ENCODE peak calls at places on chromosomes 5 and 9, in ten cellular contexts. One of them, this sample, is unnamed.

GRCh38 chr9:78866228-78867132 is 569.6 kb downstream of the PSAT1 start:
- DNase-seq in breast epithelium: no peak
- DNase-seq in endothelial cell: no peak
- DNase-seq in fibroblast of lung: peak
- DNase-seq in ovary: no peak
- DNase-seq in H9: no peak
- DNase-seq in cardiac fibroblast: peak
- DNase-seq in MCF 10A: peak
- DNase-seq in heart left ventricle: no peak
- DNase-seq in psoas muscle: no peak
- DNase-seq in this sample: peak

GRCh38 chr9:127105805-127106492 is 16.5 kb downstream of the ANGPTL2 start:
- DNase-seq in psoas muscle: no peak
- DNase-seq in breast epithelium: no peak
- DNase-seq in fibroblast of lung: no peak
- DNase-seq in H9: no peak
- DNase-seq in MCF 10A: no peak
- DNase-seq in ovary: no peak
- DNase-seq in heart left ventricle: no peak
- DNase-seq in endothelial cell: no peak
- DNase-seq in cardiac fibroblast: no peak
- DNase-seq in this sample: no peak

GRCh38 chr5:137236266-137236665 is 262.9 kb downstream of the SPOCK1 start:
- DNase-seq in H9: no peak
- DNase-seq in cardiac fibroblast: no peak
- DNase-seq in MCF 10A: no peak
- DNase-seq in ovary: no peak
- DNase-seq in psoas muscle: no peak
- DNase-seq in breast epithelium: no peak
- DNase-seq in heart left ventricle: no peak
- DNase-seq in endothelial cell: no peak
- DNase-seq in fibroblast of lung: no peak
- DNase-seq in this sample: no peak

GRCh38 chr5:33472805-33473409 is 32.1 kb downstream of the TARS1 start:
- DNase-seq in breast epithelium: no peak
- DNase-seq in psoas muscle: no peak
- DNase-seq in heart left ventricle: no peak
- DNase-seq in MCF 10A: no peak
- DNase-seq in fibroblast of lung: no peak
- DNase-seq in ovary: no peak
- DNase-seq in cardiac fibroblast: no peak
- DNase-seq in H9: peak
- DNase-seq in endothelial cell: no peak
- DNase-seq in this sample: no peak

GRCh38 chr5:123538670-123539459 is 26.9 kb downstream of the CSNK1G3 start:
- DNase-seq in psoas muscle: no peak
- DNase-seq in H9: no peak
- DNase-seq in breast epithelium: no peak
- DNase-seq in endothelial cell: no peak
- DNase-seq in MCF 10A: peak
- DNase-seq in cardiac fibroblast: peak
- DNase-seq in ovary: no peak
- DNase-seq in fibroblast of lung: no peak
- DNase-seq in heart left ventricle: no peak
- DNase-seq in this sample: no peak

GRCh38 chr5:77851229-77852067 is 75.3 kb upstream of the TBCA start:
- DNase-seq in ovary: peak
- DNase-seq in breast epithelium: no peak
- DNase-seq in endothelial cell: peak
- DNase-seq in heart left ventricle: no peak
- DNase-seq in cardiac fibroblast: peak
- DNase-seq in MCF 10A: no peak
- DNase-seq in psoas muscle: no peak
- DNase-seq in fibroblast of lung: peak
- DNase-seq in H9: peak
- DNase-seq in this sample: no peak

GRCh38 chr9:112971415-112971814 is 40.6 kb downstream of the ZNF883 start:
- DNase-seq in ovary: no peak
- DNase-seq in H9: peak
- DNase-seq in breast epithelium: no peak
- DNase-seq in heart left ventricle: no peak
- DNase-seq in MCF 10A: peak
- DNase-seq in endothelial cell: peak
- DNase-seq in cardiac fibroblast: peak
- DNase-seq in fibroblast of lung: no peak
- DNase-seq in psoas muscle: no peak
- DNase-seq in this sample: no peak

GRCh38 chr5:90558344-90559192 is at the start of gene ADGRV1:
- DNase-seq in fibroblast of lung: peak
- DNase-seq in ovary: peak
- DNase-seq in breast epithelium: peak
- DNase-seq in MCF 10A: peak
- DNase-seq in H9: peak
- DNase-seq in cardiac fibroblast: peak
- DNase-seq in psoas muscle: peak
- DNase-seq in heart left ventricle: no peak
- DNase-seq in endothelial cell: peak
- DNase-seq in this sample: peak

DNA sequence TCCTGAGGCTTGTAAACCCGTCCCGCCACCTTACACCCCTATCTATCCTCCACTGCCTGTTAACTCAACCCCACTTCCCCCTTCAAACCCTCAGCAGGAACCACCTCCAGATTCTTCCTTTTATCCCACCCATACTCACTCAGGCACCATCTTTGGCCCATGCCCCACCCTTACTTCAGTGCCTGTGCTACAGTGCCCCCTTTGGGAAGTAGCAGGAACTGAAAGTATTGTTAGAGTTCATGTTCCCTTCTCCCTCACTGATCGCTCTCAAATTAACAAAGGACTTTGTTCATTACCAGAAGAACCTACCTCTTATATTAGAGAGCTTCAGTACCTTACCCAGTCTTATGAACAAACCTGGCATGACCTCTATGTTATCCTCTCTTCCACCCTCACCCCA is 92.2 kb upstream of the MOCS2 start:
- DNase-seq in psoas muscle: no peak
- DNase-seq in breast epithelium: no peak
- DNase-seq in heart left ventricle: no peak
- DNase-seq in fibroblast of lung: no peak
- DNase-seq in ovary: no peak
- DNase-seq in H9: no peak
- DNase-seq in MCF 10A: no peak
- DNase-seq in cardiac fibroblast: peak
- DNase-seq in endothelial cell: no peak
- DNase-seq in this sample: no peak
- TF ChIP-seq CTCF in psoas muscle: no peak
- TF ChIP-seq CTCF in breast epithelium: no peak
- TF ChIP-seq CTCF in heart left ventricle: no peak
- TF ChIP-seq CTCF in fibroblast of lung: peak
- TF ChIP-seq CTCF in ovary: no peak
- TF ChIP-seq CTCF in H9: peak
- TF ChIP-seq CTCF in MCF 10A: peak
- TF ChIP-seq CTCF in cardiac fibroblast: peak
- TF ChIP-seq CTCF in endothelial cell: peak
- TF ChIP-seq CTCF in this sample: peak

DNA sequence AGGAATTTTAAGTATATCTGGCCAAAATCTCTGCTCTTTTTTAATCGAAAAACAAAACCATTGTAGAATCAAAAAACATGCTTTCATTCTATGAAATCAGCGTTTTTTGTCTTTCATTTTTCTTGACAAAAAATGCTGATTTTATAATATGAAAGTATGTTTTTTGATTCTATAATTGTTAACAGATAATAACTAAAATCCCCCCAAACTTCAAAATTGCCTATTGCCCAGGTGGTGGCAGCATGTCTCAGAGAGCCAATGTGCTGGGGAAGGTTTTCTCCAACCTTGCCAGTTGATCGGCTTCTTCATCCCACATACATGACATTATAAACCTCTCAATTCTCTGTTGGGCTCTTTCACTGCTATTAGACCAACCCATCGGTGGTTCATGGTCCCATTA is 5.1 kb upstream of the SMIM15 start:
- DNase-seq in psoas muscle: no peak
- DNase-seq in cardiac fibroblast: peak
- DNase-seq in endothelial cell: peak
- DNase-seq in fibroblast of lung: peak
- DNase-seq in breast epithelium: no peak
- DNase-seq in ovary: no peak
- DNase-seq in MCF 10A: peak
- DNase-seq in heart left ventricle: no peak
- DNase-seq in H9: no peak
- DNase-seq in this sample: peak
- TF ChIP-seq CTCF in psoas muscle: peak
- TF ChIP-seq CTCF in cardiac fibroblast: peak
- TF ChIP-seq CTCF in endothelial cell: no peak
- TF ChIP-seq CTCF in fibroblast of lung: peak
- TF ChIP-seq CTCF in breast epithelium: no peak
- TF ChIP-seq CTCF in ovary: no peak
- TF ChIP-seq CTCF in MCF 10A: peak
- TF ChIP-seq CTCF in heart left ventricle: no peak
- TF ChIP-seq CTCF in H9: peak
- TF ChIP-seq CTCF in this sample: peak

GRCh38 chr5:181258576-181258975 is 2.4 kb downstream of the TRIM52 start:
- DNase-seq in psoas muscle: no peak
- DNase-seq in ovary: no peak
- DNase-seq in heart left ventricle: no peak
- DNase-seq in H9: no peak
- DNase-seq in fibroblast of lung: no peak
- DNase-seq in MCF 10A: no peak
- DNase-seq in breast epithelium: no peak
- DNase-seq in endothelial cell: no peak
- DNase-seq in cardiac fibroblast: no peak
- DNase-seq in this sample: no peak

GRCh38 chr5:181261320-181262085 is 560 bp upstream of the TRIM52 start:
- DNase-seq in psoas muscle: peak
- DNase-seq in ovary: peak
- DNase-seq in cardiac fibroblast: peak
- DNase-seq in breast epithelium: peak
- DNase-seq in MCF 10A: peak
- DNase-seq in fibroblast of lung: peak
- DNase-seq in endothelial cell: peak
- DNase-seq in heart left ventricle: peak
- DNase-seq in H9: peak
- DNase-seq in this sample: no peak

GRCh38 chr5:181259974-181260719 is 796 bp downstream of the TRIM52 start:
- DNase-seq in MCF 10A: peak
- DNase-seq in heart left ventricle: no peak
- DNase-seq in psoas muscle: no peak
- DNase-seq in endothelial cell: no peak
- DNase-seq in H9: peak
- DNase-seq in fibroblast of lung: no peak
- DNase-seq in breast epithelium: no peak
- DNase-seq in ovary: no peak
- DNase-seq in cardiac fibroblast: no peak
- DNase-seq in this sample: no peak

GRCh38 chr5:181259283-181259682 is 1.7 kb downstream of the TRIM52 start:
- DNase-seq in MCF 10A: no peak
- DNase-seq in cardiac fibroblast: no peak
- DNase-seq in psoas muscle: no peak
- DNase-seq in H9: peak
- DNase-seq in endothelial cell: no peak
- DNase-seq in ovary: no peak
- DNase-seq in breast epithelium: no peak
- DNase-seq in heart left ventricle: no peak
- DNase-seq in fibroblast of lung: no peak
- DNase-seq in this sample: no peak

GRCh38 chr5:181260720-181261319 is at the start of gene TRIM52:
- DNase-seq in endothelial cell: peak
- DNase-seq in cardiac fibroblast: peak
- DNase-seq in ovary: peak
- DNase-seq in fibroblast of lung: peak
- DNase-seq in psoas muscle: peak
- DNase-seq in MCF 10A: peak
- DNase-seq in H9: peak
- DNase-seq in breast epithelium: peak
- DNase-seq in heart left ventricle: peak
- DNase-seq in this sample: peak
- TF ChIP-seq CTCF in endothelial cell: no peak
- TF ChIP-seq CTCF in cardiac fibroblast: no peak
- TF ChIP-seq CTCF in ovary: no peak
- TF ChIP-seq CTCF in fibroblast of lung: no peak
- TF ChIP-seq CTCF in psoas muscle: no peak
- TF ChIP-seq CTCF in MCF 10A: no peak
- TF ChIP-seq CTCF in H9: no peak
- TF ChIP-seq CTCF in breast epithelium: no peak
- TF ChIP-seq CTCF in heart left ventricle: no peak
- TF ChIP-seq CTCF in this sample: no peak

GRCh38 chr5:56951131-56951945 is 585 bp downstream of the MIER3 start:
- DNase-seq in breast epithelium: no peak
- DNase-seq in fibroblast of lung: no peak
- DNase-seq in endothelial cell: peak
- DNase-seq in ovary: peak
- DNase-seq in psoas muscle: peak
- DNase-seq in cardiac fibroblast: peak
- DNase-seq in H9: peak
- DNase-seq in MCF 10A: peak
- DNase-seq in heart left ventricle: peak
- DNase-seq in this sample: no peak

GRCh38 chr5:56947052-56947451 is 4.9 kb downstream of the MIER3 start:
- DNase-seq in endothelial cell: no peak
- DNase-seq in ovary: no peak
- DNase-seq in H9: no peak
- DNase-seq in fibroblast of lung: no peak
- DNase-seq in breast epithelium: no peak
- DNase-seq in heart left ventricle: no peak
- DNase-seq in cardiac fibroblast: no peak
- DNase-seq in psoas muscle: no peak
- DNase-seq in MCF 10A: no peak
- DNase-seq in this sample: no peak

GRCh38 chr5:56950626-56951130 is 1.2 kb downstream of the MIER3 start:
- DNase-seq in endothelial cell: peak
- DNase-seq in MCF 10A: peak
- DNase-seq in ovary: peak
- DNase-seq in fibroblast of lung: peak
- DNase-seq in heart left ventricle: peak
- DNase-seq in psoas muscle: peak
- DNase-seq in H9: peak
- DNase-seq in cardiac fibroblast: peak
- DNase-seq in breast epithelium: peak
- DNase-seq in this sample: peak

DNA sequence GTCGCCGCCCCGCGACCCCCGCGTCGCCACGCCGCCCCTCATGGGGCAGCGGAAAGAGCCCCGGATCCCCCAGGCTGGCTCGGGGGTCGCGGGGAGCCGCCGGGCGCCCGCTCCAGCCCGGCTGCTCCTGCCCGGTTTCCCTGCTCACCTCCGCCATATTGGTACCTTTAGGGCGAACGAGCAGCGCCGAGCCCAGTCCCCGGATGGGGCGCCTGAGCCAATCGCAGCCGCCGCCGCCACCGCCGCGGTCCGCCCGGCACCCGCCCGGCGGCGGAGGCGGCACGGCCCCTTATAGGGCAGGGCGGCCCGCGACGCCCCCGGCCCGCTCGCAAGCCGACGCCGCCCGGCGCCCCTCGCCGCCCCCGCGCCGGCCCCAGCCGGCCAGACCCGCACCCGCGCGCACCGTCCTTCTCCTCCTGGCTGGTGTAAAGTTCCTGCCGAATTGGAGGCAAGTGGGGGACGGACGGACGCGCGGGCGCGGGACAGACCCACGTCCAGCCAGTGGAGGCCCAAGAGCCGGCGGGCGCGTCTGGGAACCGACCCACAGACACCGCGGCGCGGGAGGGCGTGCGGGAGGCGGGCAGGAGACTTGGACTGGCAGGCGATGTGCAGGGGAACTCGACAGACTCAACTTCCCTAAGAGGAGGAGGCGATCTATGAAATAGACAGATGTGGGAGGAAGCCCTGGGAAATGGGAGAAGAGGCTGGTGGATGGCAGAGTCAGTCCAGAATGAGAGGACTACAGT is at the start of gene MIER3:
- DNase-seq in breast epithelium: peak
- DNase-seq in ovary: peak
- DNase-seq in MCF 10A: peak
- DNase-seq in fibroblast of lung: peak
- DNase-seq in H9: peak
- DNase-seq in endothelial cell: peak
- DNase-seq in heart left ventricle: peak
- DNase-seq in psoas muscle: peak
- DNase-seq in cardiac fibroblast: peak
- DNase-seq in this sample: peak
- TF ChIP-seq CTCF in breast epithelium: no peak
- TF ChIP-seq CTCF in ovary: no peak
- TF ChIP-seq CTCF in MCF 10A: no peak
- TF ChIP-seq CTCF in fibroblast of lung: no peak
- TF ChIP-seq CTCF in H9: no peak
- TF ChIP-seq CTCF in endothelial cell: no peak
- TF ChIP-seq CTCF in heart left ventricle: no peak
- TF ChIP-seq CTCF in psoas muscle: no peak
- TF ChIP-seq CTCF in cardiac fibroblast: no peak
- TF ChIP-seq CTCF in this sample: no peak